ENCODE peak calls at places on chromosomes 5 and 9, in six cellular contexts. One of them, this sample, is unnamed.

GRCh38 chr5:93995126-93995621 is 253.8 kb upstream of the POU5F2 start:
- DNase-seq in lung: no peak
- DNase-seq in spleen: no peak
- DNase-seq in adrenal gland: no peak
- DNase-seq in upper lobe of left lung: no peak
- DNase-seq in fibroblast of lung: peak; percentile 40
- DNase-seq in this sample: peak; percentile 54

GRCh38 chr9:112644449-112644965 is 73.4 kb downstream of the INIP start:
- DNase-seq in spleen: no peak
- DNase-seq in upper lobe of left lung: no peak
- DNase-seq in lung: no peak
- DNase-seq in fibroblast of lung: no peak
- DNase-seq in adrenal gland: no peak
- DNase-seq in this sample: no peak

GRCh38 chr5:28580616-28581015 is 1542.2 kb upstream of the CDH9 start:
- DNase-seq in adrenal gland: no peak
- DNase-seq in lung: no peak
- DNase-seq in spleen: no peak
- DNase-seq in fibroblast of lung: peak; percentile 12
- DNase-seq in upper lobe of left lung: no peak
- DNase-seq in this sample: no peak

GRCh38 chr5:170151105-170151831 is 45.6 kb downstream of the FOXI1 start:
- DNase-seq in spleen: no peak
- DNase-seq in upper lobe of left lung: peak; percentile 85
- DNase-seq in adrenal gland: peak; percentile 93
- DNase-seq in fibroblast of lung: peak; percentile 21
- DNase-seq in lung: peak; percentile 85
- DNase-seq in this sample: no peak

GRCh38 chr5:136058031-136058971 is 29.5 kb downstream of the TGFBI start:
- DNase-seq in upper lobe of left lung: no peak
- DNase-seq in adrenal gland: peak; percentile 27
- DNase-seq in lung: peak; percentile 44
- DNase-seq in fibroblast of lung: peak; percentile 100
- DNase-seq in spleen: peak; percentile 34
- DNase-seq in this sample: peak; percentile 100

GRCh38 chr5:14425581-14425980 is 156.0 kb upstream of the OTULINL start:
- DNase-seq in fibroblast of lung: no peak
- DNase-seq in upper lobe of left lung: no peak
- DNase-seq in adrenal gland: no peak
- DNase-seq in spleen: no peak
- DNase-seq in lung: no peak
- DNase-seq in this sample: no peak

GRCh38 chr9:35579130-35579529 is 25.9 kb upstream of the TESK1 start:
- DNase-seq in upper lobe of left lung: no peak
- DNase-seq in spleen: no peak
- DNase-seq in lung: no peak
- DNase-seq in fibroblast of lung: no peak
- DNase-seq in adrenal gland: no peak
- DNase-seq in this sample: no peak

GRCh38 chr5:154580422-154580821 is 102.4 kb upstream of the HAND1 start:
- DNase-seq in fibroblast of lung: no peak
- DNase-seq in spleen: no peak
- DNase-seq in adrenal gland: no peak
- DNase-seq in upper lobe of left lung: no peak
- DNase-seq in lung: no peak
- DNase-seq in this sample: no peak

GRCh38 chr5:93299596-93300308 is 281.3 kb downstream of the NR2F1-AS1 start:
- DNase-seq in lung: no peak
- DNase-seq in fibroblast of lung: no peak
- DNase-seq in spleen: no peak
- DNase-seq in adrenal gland: no peak
- DNase-seq in upper lobe of left lung: no peak
- DNase-seq in this sample: no peak

GRCh38 chr9:113633782-113634596 is 170.5 kb downstream of the RGS3 start:
- DNase-seq in spleen: peak; percentile 37
- DNase-seq in fibroblast of lung: no peak
- DNase-seq in adrenal gland: peak; percentile 11
- DNase-seq in lung: no peak
- DNase-seq in upper lobe of left lung: no peak
- DNase-seq in this sample: no peak

GRCh38 chr9:95641591-95641990 is 124.8 kb upstream of the PTCH1 start:
- DNase-seq in adrenal gland: no peak
- DNase-seq in spleen: no peak
- DNase-seq in lung: no peak
- DNase-seq in fibroblast of lung: peak; percentile 31
- DNase-seq in upper lobe of left lung: no peak
- DNase-seq in this sample: no peak

DNA sequence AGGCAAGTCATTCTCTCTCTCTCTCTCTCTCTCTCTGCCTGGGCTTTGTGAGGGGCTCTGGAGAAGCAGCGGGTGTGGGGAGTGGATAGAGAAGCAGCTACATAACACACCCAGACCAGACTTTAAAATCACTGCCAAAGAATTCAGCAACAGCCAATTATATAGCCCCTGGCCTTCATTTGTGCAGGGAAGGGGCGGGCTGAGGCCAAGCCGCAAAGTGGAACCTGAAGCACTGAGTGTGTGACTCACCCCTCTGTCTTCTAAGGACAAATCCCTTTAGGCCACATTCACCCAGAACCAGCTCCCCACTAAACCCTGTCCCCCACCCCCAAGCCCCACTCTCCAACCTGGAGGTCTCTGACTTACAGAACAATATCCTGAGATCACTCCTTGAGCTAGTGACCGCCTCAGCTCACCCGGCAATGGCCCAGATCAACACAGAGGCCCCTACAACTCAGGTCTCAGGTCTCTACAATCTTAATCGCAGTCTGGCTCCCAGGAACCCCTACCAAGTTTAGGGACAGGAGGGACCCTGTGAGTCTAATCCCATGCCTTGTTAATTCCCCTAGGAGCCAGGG is 6.0 kb downstream of the B4GALT1 start:
- DNase-seq in spleen: peak; percentile 83
- DNase-seq in adrenal gland: peak; percentile 88
- DNase-seq in upper lobe of left lung: no peak
- DNase-seq in fibroblast of lung: peak; percentile 96
- DNase-seq in lung: peak; percentile 83
- DNase-seq in this sample: peak; percentile 97
- H3K4me3 ChIP-seq in spleen: no peak overlapping the region
- H3K4me3 ChIP-seq in adrenal gland: no peak overlapping the region
- H3K4me3 ChIP-seq in upper lobe of left lung: no peak overlapping the region
- H3K4me3 ChIP-seq in fibroblast of lung: peak overlapping the region; percentile 14
- H3K4me3 ChIP-seq in lung: no peak overlapping the region
- H3K4me3 ChIP-seq in this sample: no peak overlapping the region

DNA sequence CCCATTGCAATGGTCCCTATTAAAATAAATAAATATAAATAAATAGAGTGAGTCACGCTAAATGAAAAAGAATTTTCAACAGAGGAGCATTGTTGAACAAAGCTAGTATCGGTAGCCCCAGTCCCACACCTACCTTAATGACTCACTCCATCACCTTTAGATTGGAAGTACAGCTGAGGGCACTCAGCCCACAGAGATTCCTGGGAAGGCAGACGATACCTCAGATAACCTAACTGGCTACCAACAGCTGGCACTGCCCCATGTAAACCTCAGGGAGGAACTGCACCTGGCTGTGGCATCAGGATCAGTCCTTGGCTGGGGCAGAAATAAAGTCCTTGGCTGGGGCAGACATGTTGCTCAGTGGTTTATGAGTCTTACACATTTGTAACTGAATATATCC is 49.3 kb downstream of the SPRY4 start:
- DNase-seq in adrenal gland: no peak
- DNase-seq in lung: no peak
- DNase-seq in spleen: no peak
- DNase-seq in upper lobe of left lung: no peak
- DNase-seq in fibroblast of lung: no peak
- DNase-seq in this sample: no peak
- TF ChIP-seq CTCF in adrenal gland: no peak
- TF ChIP-seq CTCF in lung: no peak
- TF ChIP-seq CTCF in spleen: no peak
- TF ChIP-seq CTCF in upper lobe of left lung: no peak
- TF ChIP-seq CTCF in fibroblast of lung: no peak
- TF ChIP-seq CTCF in this sample: no peak

DNA sequence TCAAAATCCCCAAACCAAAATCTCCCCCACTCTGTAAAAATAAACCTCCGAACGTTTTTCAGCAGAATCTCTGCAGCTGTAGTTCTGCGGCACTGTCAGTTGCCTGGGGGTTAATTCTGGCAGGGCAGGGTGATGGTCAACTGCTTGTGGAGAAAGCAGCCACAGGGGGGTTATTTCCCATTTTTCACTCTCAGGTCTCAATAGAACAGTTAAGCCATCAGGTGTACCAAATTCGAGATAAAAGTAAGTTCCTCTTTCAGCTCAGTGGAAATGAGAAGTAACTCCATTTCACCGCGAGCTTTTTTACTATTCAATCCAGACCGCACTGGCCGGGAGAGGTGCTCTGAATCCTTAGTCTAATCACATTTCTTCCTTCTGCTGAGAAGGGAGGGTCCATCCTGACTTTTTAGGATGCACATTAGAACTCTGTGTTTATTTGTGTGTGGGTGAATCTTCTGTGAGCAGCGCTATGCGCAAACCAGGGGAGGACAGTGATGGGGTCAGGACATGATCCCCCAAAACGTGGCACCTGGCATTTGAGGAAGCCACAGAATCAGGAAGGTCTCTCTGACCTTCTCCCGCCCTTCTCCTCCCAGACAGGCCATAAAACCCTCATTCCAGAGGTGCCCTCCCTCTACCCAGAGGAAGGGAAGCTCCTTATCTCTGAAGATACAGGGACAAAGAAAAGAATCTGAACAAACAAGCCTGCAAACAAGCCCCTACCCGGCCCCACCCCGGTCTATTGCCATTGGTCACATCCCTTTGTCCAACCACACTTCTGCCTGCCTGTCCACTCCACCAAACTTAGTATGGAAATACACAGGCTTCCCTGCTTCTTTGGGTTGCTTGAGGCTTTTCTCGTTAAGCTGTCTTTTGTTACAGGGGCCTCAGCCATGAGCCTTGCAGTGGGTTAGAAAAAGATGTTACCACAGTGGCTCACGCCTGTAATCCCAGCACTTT is 229.0 kb downstream of the ROR2 start:
- DNase-seq in fibroblast of lung: no peak
- DNase-seq in lung: no peak
- DNase-seq in spleen: no peak
- DNase-seq in upper lobe of left lung: no peak
- DNase-seq in adrenal gland: no peak
- DNase-seq in this sample: no peak
- H3K27me3 ChIP-seq in fibroblast of lung: no peaks in the 10 kb centered on the region
- H3K27me3 ChIP-seq in lung: no peaks in the 10 kb centered on the region
- H3K27me3 ChIP-seq in spleen: peaks cover 5% of the 10 kb centered on the region
- H3K27me3 ChIP-seq in upper lobe of left lung: no peaks in the 10 kb centered on the region
- H3K27me3 ChIP-seq in adrenal gland: no peaks in the 10 kb centered on the region
- H3K27me3 ChIP-seq in this sample: peaks cover 3% of the 10 kb centered on the region

DNA sequence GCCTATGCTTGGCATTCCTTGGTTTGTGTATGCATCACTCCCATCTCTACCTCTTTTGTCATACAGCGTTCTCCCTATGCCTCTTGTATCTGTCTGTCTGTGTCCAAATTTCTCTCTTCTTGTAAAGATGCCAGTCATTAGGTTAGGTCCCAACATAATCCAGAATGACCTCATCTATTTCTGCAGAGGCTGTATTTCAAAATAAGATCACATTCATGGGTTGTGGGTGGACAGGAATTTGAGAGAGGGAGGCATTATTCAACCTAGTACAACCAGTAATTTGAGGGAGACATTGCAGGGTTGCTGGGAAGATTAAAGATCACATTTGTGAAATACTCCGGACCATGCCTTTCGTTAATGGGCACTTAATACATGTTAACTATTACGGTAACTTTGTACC is 155.0 kb downstream of the MAN2A1 start:
- DNase-seq in upper lobe of left lung: no peak
- DNase-seq in lung: no peak
- DNase-seq in spleen: no peak
- DNase-seq in adrenal gland: no peak
- DNase-seq in fibroblast of lung: peak; percentile 31
- DNase-seq in this sample: peak; percentile 31
- H3K4me3 ChIP-seq in upper lobe of left lung: no peak overlapping the region
- H3K4me3 ChIP-seq in lung: no peak overlapping the region
- H3K4me3 ChIP-seq in spleen: no peak overlapping the region
- H3K4me3 ChIP-seq in adrenal gland: no peak overlapping the region
- H3K4me3 ChIP-seq in fibroblast of lung: no peak overlapping the region
- H3K4me3 ChIP-seq in this sample: no peak overlapping the region

GRCh38 chr5:52800394-52801213 is 12.9 kb downstream of the ITGA1 start:
- DNase-seq in upper lobe of left lung: peak; percentile 82
- DNase-seq in adrenal gland: peak; percentile 88
- DNase-seq in spleen: peak; percentile 91
- DNase-seq in lung: peak; percentile 67
- DNase-seq in fibroblast of lung: peak; percentile 68
- DNase-seq in this sample: no peak
- TF ChIP-seq CTCF in upper lobe of left lung: peak; percentile 23
- TF ChIP-seq CTCF in adrenal gland: no peak
- TF ChIP-seq CTCF in spleen: no peak
- TF ChIP-seq CTCF in lung: no peak
- TF ChIP-seq CTCF in fibroblast of lung: no peak
- TF ChIP-seq CTCF in this sample: peak; percentile 3

DNA sequence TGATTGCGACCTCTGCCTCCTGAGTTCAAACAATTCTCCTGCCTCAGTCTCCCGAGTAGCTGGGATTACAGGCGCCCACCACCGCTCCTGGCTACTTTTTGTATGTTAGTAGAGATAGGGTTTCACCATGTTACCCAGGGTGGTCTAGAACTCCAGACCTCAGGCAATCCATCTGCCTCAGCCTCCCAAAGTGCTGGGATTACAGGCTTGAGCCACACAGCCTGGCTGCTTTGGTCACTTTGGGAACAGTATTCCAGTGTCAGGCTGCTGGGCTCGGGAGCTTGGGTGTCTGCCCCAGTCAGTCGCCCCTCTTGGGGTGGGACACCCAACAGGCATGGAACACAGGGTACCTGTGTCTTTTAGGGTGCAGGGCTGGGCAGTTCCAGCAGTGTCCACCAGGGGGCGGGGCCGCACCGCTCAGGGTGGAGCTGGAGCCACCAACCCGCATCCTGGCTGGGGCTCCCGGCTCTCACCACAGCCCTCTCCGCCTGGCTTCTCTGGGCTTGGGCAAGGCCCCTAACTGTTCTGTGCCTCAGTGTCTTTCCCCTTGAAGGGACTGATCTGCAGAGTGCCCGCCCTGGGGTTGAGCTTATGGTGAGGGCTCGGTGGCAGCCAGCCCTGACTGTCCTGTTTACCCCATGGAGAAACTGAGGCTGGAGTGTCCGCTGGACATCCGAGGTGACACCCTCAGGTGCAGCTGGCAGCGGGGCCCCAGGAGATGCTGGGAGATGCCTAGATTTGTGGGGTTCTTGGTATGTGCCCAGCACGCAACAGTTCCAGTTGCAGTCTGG is 6.4 kb upstream of the RNU6ATAC start:
- DNase-seq in fibroblast of lung: no peak
- DNase-seq in adrenal gland: no peak
- DNase-seq in lung: no peak
- DNase-seq in spleen: no peak
- DNase-seq in upper lobe of left lung: no peak
- DNase-seq in this sample: no peak
- H3K27me3 ChIP-seq in fibroblast of lung: no peaks in the 10 kb centered on the region
- H3K27me3 ChIP-seq in adrenal gland: no peaks in the 10 kb centered on the region
- H3K27me3 ChIP-seq in lung: no peaks in the 10 kb centered on the region
- H3K27me3 ChIP-seq in spleen: peaks cover 28% of the 10 kb centered on the region
- H3K27me3 ChIP-seq in upper lobe of left lung: no peaks in the 10 kb centered on the region
- H3K27me3 ChIP-seq in this sample: no peaks in the 10 kb centered on the region